ENCODE peak calls at places on chromosomes 2 and 18, in four cellular contexts. Z is HepG2, T is SK-N-SH, G is GM23338. L is an unnamed sample.

GRCh38 chr18:73715228-73715670 is 432.4 kb downstream of the FBXO15 start:
- DNase-seq in Z (no peak), T (no peak), G (no peak), L (no peak)

GRCh38 chr2:200812122-200813022 is 662 bp downstream of the BZW1 start:
- DNase-seq in Z (peak), T (peak), G (peak), L (peak)

GRCh38 chr2:46564811-46565241 is 85.5 kb downstream of the TMEM247 start:
- DNase-seq in Z (no peak), T (no peak), G (no peak), L (peak)

GRCh38 chr18:10515456-10515855 is 10.4 kb upstream of the NAPG start:
- DNase-seq in Z (no peak), T (no peak), G (no peak), L (no peak)

GRCh38 chr2:46171996-46172546 is 125.1 kb upstream of the EPAS1 start:
- DNase-seq in Z (peak), T (peak), G (no peak), L (no peak)

GRCh38 chr2:235070063-235070706 is 118.4 kb downstream of the SH3BP4 start:
- DNase-seq in Z (no peak), T (no peak), G (peak), L (no peak)

GRCh38 chr2:174024524-174025270 is 59.5 kb upstream of the SP3 start:
- DNase-seq in Z (no peak), T (no peak), G (peak), L (no peak)

GRCh38 chr2:38176619-38177021 is 100.7 kb upstream of the CYP1B1 start:
- DNase-seq in Z (no peak), T (no peak), G (no peak), L (no peak)

GRCh38 chr2:138395565-138396306 is 105.8 kb upstream of the SPOPL start:
- DNase-seq in Z (no peak), T (no peak), G (no peak), L (no peak)

GRCh38 chr2:226580403-226580802 is 219.2 kb downstream of the IRS1 start:
- DNase-seq in Z (no peak), T (no peak), G (no peak), L (no peak)

GRCh38 chr2:155141418-155141817 is 442.9 kb downstream of the KCNJ3 start:
- DNase-seq in Z (no peak), T (no peak), G (peak), L (no peak)

GRCh38 chr2:45337396-45337795 is 273.7 kb downstream of the SRBD1 start:
- DNase-seq in Z (no peak), T (no peak), G (no peak), L (no peak)

GRCh38 chr18:78720456-78721250 is 259.0 kb upstream of the SALL3 start:
- DNase-seq in Z (no peak), T (no peak), G (no peak), L (no peak)

GRCh38 chr18:54672846-54673475 is 81.9 kb downstream of the DYNAP start:
- DNase-seq in Z (no peak), T (no peak), G (no peak), L (no peak)

GRCh38 chr2:60719331-60719730 is 36.7 kb upstream of the PAPOLG start:
- DNase-seq in Z (no peak), T (no peak), G (no peak), L (no peak)

GRCh38 chr2:212683346-212683745 is 144.7 kb upstream of the ERBB4 start:
- DNase-seq in Z (no peak), T (no peak), G (no peak), L (no peak)

GRCh38 chr18:63131106-63131943 is 188.2 kb downstream of the BCL2 start:
- DNase-seq in Z (peak), T (peak), G (peak), L (no peak)
- H2AFZ ChIP-seq in Z (no peak), T (no peak), G (peak), L (no peak)

GRCh38 chr2:30412392-30413321 is 34.4 kb upstream of the LCLAT1 start:
- DNase-seq in Z (no peak), T (peak), G (no peak), L (no peak)
- TF ChIP-seq REST in Z (no peak), T (no peak), G (no peak), L (no peak)

DNA sequence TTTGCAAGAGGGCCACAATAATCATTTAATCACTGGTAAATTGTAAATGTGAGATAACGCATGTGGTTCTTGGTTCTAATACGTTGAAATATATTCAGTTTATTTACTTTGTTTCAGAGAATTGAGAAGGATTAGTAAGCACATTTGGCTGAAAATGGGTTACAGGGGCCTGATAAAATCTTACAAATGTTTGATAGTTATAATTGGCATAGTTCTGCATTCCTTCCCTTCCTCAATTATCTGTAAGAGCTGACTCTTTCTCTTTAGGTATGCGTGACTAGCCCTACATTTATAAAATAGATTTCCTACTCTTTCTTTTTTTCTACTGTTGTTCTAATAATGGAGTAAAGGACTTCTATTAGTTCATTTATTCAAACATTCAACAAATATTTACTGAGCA is 685.2 kb downstream of the NUP35 start:
- DNase-seq in Z (no peak), T (no peak), G (no peak), L (no peak)
- H2AFZ ChIP-seq in Z (no peak), T (no peak), G (no peak), L (no peak)

GRCh38 chr2:17107875-17108274 is 410.4 kb downstream of the RAD51AP2 start:
- DNase-seq in Z (no peak), T (no peak), G (peak), L (no peak)
- TF ChIP-seq REST in Z (peak), T (peak), G (peak), L (no peak)

GRCh38 chr2:27710640-27711430 is 47.1 kb downstream of the SLC4A1AP start:
- DNase-seq in Z (no peak), T (no peak), G (no peak), L (no peak)
- H2AFZ ChIP-seq in Z (no peak), T (no peak), G (no peak), L (no peak)

GRCh38 chr2:7774481-7774880 is 857.3 kb downstream of the RNF144A start:
- DNase-seq in Z (no peak), T (no peak), G (no peak), L (no peak)

GRCh38 chr2:7773362-7773973 is 856.3 kb downstream of the RNF144A start:
- DNase-seq in Z (no peak), T (no peak), G (no peak), L (no peak)

GRCh38 chr2:7777668-7778067 is 860.5 kb downstream of the RNF144A start:
- DNase-seq in Z (no peak), T (no peak), G (no peak), L (no peak)

GRCh38 chr2:7771781-7772180 is 854.6 kb downstream of the RNF144A start:
- DNase-seq in Z (no peak), T (no peak), G (no peak), L (no peak)

GRCh38 chr2:7773974-7774365 is 856.8 kb downstream of the RNF144A start:
- DNase-seq in Z (no peak), T (no peak), G (no peak), L (no peak)
- TF ChIP-seq REST in Z (no peak), T (no peak), G (no peak), L (no peak)

DNA sequence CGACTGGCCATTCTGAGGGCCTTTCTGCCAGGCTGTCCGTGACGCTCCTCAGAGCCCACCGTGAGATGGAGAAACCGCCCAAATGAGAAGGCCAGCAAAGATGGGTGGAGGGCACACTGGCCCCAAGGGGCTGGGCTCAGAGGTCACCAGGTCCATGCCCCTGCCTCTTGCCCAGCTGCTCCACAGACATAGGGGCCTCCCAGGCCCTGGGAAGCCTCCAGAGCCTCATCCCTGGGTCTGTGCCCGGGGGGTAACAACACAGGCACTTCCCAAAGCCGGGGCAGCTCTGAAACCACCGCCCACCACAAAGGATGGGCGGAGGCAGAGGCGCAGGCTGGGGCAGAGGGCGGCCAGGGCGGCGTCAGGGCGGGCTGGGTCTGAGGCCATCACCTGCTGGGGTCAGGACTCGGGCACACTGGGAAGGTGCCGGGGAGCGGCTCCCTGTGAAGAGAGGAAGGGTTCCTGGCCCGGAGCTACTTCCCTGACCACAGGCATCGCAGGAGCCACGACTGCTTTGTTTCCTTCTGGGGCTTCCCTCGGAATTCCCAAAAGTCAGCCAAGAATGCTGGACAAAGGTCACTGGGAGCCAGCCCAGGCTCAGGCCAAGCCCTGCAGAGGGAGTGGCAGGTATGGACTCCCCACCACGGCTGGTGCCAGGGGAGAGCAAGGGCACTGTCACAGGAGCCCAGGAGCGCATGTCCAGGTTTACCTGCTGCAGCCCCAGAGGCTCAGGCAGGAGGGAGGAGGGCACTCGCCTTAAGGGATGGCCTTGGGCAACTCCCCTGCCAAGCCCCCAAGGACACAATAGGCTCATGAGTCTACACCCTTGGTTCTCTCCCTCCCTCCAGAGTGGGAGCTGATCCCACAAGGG is 9.4 kb downstream of the CYP26B1 start:
- DNase-seq in Z (peak), T (peak), G (no peak), L (no peak)
- H2AFZ ChIP-seq in Z (no peak), T (no peak), G (no peak), L (no peak)

L was measured in K562.